ENCODE peak calls at places on chromosomes 16 and 17, in eight cellular contexts. One of them, this sample, is unnamed.

GRCh38 chr16:66406534-66407368 is 20.3 kb upstream of the BEAN1 start:
- DNase-seq in CD8-positive, alpha-beta memory T cell: peak; percentile 74
- DNase-seq in heart left ventricle: peak; percentile 89
- DNase-seq in effector memory CD4-positive, alpha-beta T cell: peak; percentile 74
- DNase-seq in aorta: peak; percentile 89
- DNase-seq in naive thymus-derived CD4-positive, alpha-beta T cell: peak; percentile 73
- DNase-seq in transverse colon: peak; percentile 87
- DNase-seq in PC-9: peak; percentile 64
- DNase-seq in this sample: no peak

GRCh38 chr17:17141279-17141678 is 64.9 kb downstream of the PLD6 start:
- DNase-seq in CD8-positive, alpha-beta memory T cell: no peak
- DNase-seq in heart left ventricle: no peak
- DNase-seq in effector memory CD4-positive, alpha-beta T cell: no peak
- DNase-seq in aorta: no peak
- DNase-seq in naive thymus-derived CD4-positive, alpha-beta T cell: no peak
- DNase-seq in transverse colon: no peak
- DNase-seq in PC-9: no peak
- DNase-seq in this sample: no peak

GRCh38 chr17:253091-253846 is 71.8 kb upstream of the DOC2B start:
- DNase-seq in CD8-positive, alpha-beta memory T cell: no peak
- DNase-seq in heart left ventricle: peak; percentile 14
- DNase-seq in effector memory CD4-positive, alpha-beta T cell: no peak
- DNase-seq in aorta: no peak
- DNase-seq in naive thymus-derived CD4-positive, alpha-beta T cell: no peak
- DNase-seq in transverse colon: peak; percentile 3
- DNase-seq in PC-9: no peak
- DNase-seq in this sample: no peak

GRCh38 chr17:74814453-74814852 is 38.3 kb upstream of the NAT9 start:
- DNase-seq in CD8-positive, alpha-beta memory T cell: no peak
- DNase-seq in heart left ventricle: no peak
- DNase-seq in effector memory CD4-positive, alpha-beta T cell: no peak
- DNase-seq in aorta: no peak
- DNase-seq in naive thymus-derived CD4-positive, alpha-beta T cell: no peak
- DNase-seq in transverse colon: no peak
- DNase-seq in PC-9: no peak
- DNase-seq in this sample: no peak

GRCh38 chr17:65198653-65199382 is 61.6 kb downstream of the RGS9 start:
- DNase-seq in CD8-positive, alpha-beta memory T cell: peak; percentile 65
- DNase-seq in heart left ventricle: no peak
- DNase-seq in effector memory CD4-positive, alpha-beta T cell: no peak
- DNase-seq in aorta: no peak
- DNase-seq in naive thymus-derived CD4-positive, alpha-beta T cell: peak; percentile 38
- DNase-seq in transverse colon: no peak
- DNase-seq in PC-9: peak; percentile 47
- DNase-seq in this sample: no peak

GRCh38 chr17:27419156-27419555 is 37.1 kb upstream of the KSR1 start:
- DNase-seq in CD8-positive, alpha-beta memory T cell: no peak
- DNase-seq in heart left ventricle: no peak
- DNase-seq in effector memory CD4-positive, alpha-beta T cell: no peak
- DNase-seq in aorta: no peak
- DNase-seq in naive thymus-derived CD4-positive, alpha-beta T cell: no peak
- DNase-seq in transverse colon: no peak
- DNase-seq in PC-9: no peak
- DNase-seq in this sample: no peak

GRCh38 chr17:75288784-75289121 is 480 bp downstream of the SLC25A19 start:
- DNase-seq in CD8-positive, alpha-beta memory T cell: no peak
- DNase-seq in heart left ventricle: peak; percentile 54
- DNase-seq in effector memory CD4-positive, alpha-beta T cell: peak; percentile 16
- DNase-seq in aorta: peak; percentile 68
- DNase-seq in naive thymus-derived CD4-positive, alpha-beta T cell: no peak
- DNase-seq in transverse colon: peak; percentile 67
- DNase-seq in PC-9: peak; percentile 57
- DNase-seq in this sample: no peak

GRCh38 chr16:64469906-64470702 is 651.8 kb downstream of the CDH11 start:
- DNase-seq in CD8-positive, alpha-beta memory T cell: no peak
- DNase-seq in heart left ventricle: peak; percentile 39
- DNase-seq in effector memory CD4-positive, alpha-beta T cell: no peak
- DNase-seq in aorta: no peak
- DNase-seq in naive thymus-derived CD4-positive, alpha-beta T cell: no peak
- DNase-seq in transverse colon: no peak
- DNase-seq in PC-9: no peak
- DNase-seq in this sample: no peak

GRCh38 chr17:35889818-35890773 is 9.9 kb upstream of the CCL5 start:
- DNase-seq in CD8-positive, alpha-beta memory T cell: peak; percentile 36
- DNase-seq in heart left ventricle: peak; percentile 39
- DNase-seq in effector memory CD4-positive, alpha-beta T cell: no peak
- DNase-seq in aorta: peak; percentile 50
- DNase-seq in naive thymus-derived CD4-positive, alpha-beta T cell: no peak
- DNase-seq in transverse colon: no peak
- DNase-seq in PC-9: no peak
- DNase-seq in this sample: no peak

GRCh38 chr17:33504571-33504970 is 211.5 kb upstream of the ASIC2 start:
- DNase-seq in CD8-positive, alpha-beta memory T cell: no peak
- DNase-seq in heart left ventricle: no peak
- DNase-seq in effector memory CD4-positive, alpha-beta T cell: no peak
- DNase-seq in aorta: no peak
- DNase-seq in naive thymus-derived CD4-positive, alpha-beta T cell: no peak
- DNase-seq in transverse colon: no peak
- DNase-seq in PC-9: no peak
- DNase-seq in this sample: no peak

GRCh38 chr17:49748791-49749190 is 15.1 kb downstream of the FAM117A start:
- DNase-seq in CD8-positive, alpha-beta memory T cell: peak; percentile 80
- DNase-seq in heart left ventricle: no peak
- DNase-seq in effector memory CD4-positive, alpha-beta T cell: peak; percentile 57
- DNase-seq in aorta: no peak
- DNase-seq in naive thymus-derived CD4-positive, alpha-beta T cell: peak; percentile 61
- DNase-seq in transverse colon: peak; percentile 61
- DNase-seq in PC-9: no peak
- DNase-seq in this sample: no peak

GRCh38 chr16:67260426-67261063 is 11.8 kb downstream of the SLC9A5 start:
- DNase-seq in CD8-positive, alpha-beta memory T cell: peak; percentile 14
- DNase-seq in heart left ventricle: peak; percentile 39
- DNase-seq in effector memory CD4-positive, alpha-beta T cell: no peak
- DNase-seq in aorta: no peak
- DNase-seq in naive thymus-derived CD4-positive, alpha-beta T cell: no peak
- DNase-seq in transverse colon: no peak
- DNase-seq in PC-9: peak; percentile 53
- DNase-seq in this sample: no peak

GRCh38 chr16:22008215-22009142 is 568 bp downstream of the MOSMO start:
- DNase-seq in CD8-positive, alpha-beta memory T cell: no peak
- DNase-seq in heart left ventricle: no peak
- DNase-seq in effector memory CD4-positive, alpha-beta T cell: no peak
- DNase-seq in aorta: no peak
- DNase-seq in naive thymus-derived CD4-positive, alpha-beta T cell: no peak
- DNase-seq in transverse colon: peak; percentile 24
- DNase-seq in PC-9: no peak
- DNase-seq in this sample: no peak

GRCh38 chr17:44877121-44877520 is 22.1 kb downstream of the EFTUD2 start:
- DNase-seq in CD8-positive, alpha-beta memory T cell: no peak
- DNase-seq in heart left ventricle: no peak
- DNase-seq in effector memory CD4-positive, alpha-beta T cell: no peak
- DNase-seq in aorta: no peak
- DNase-seq in naive thymus-derived CD4-positive, alpha-beta T cell: no peak
- DNase-seq in transverse colon: no peak
- DNase-seq in PC-9: no peak
- DNase-seq in this sample: no peak

GRCh38 chr16:66620419-66620775 is 15.9 kb downstream of the CMTM3 start:
- DNase-seq in CD8-positive, alpha-beta memory T cell: no peak
- DNase-seq in heart left ventricle: no peak
- DNase-seq in effector memory CD4-positive, alpha-beta T cell: no peak
- DNase-seq in aorta: no peak
- DNase-seq in naive thymus-derived CD4-positive, alpha-beta T cell: no peak
- DNase-seq in transverse colon: no peak
- DNase-seq in PC-9: no peak
- DNase-seq in this sample: no peak

DNA sequence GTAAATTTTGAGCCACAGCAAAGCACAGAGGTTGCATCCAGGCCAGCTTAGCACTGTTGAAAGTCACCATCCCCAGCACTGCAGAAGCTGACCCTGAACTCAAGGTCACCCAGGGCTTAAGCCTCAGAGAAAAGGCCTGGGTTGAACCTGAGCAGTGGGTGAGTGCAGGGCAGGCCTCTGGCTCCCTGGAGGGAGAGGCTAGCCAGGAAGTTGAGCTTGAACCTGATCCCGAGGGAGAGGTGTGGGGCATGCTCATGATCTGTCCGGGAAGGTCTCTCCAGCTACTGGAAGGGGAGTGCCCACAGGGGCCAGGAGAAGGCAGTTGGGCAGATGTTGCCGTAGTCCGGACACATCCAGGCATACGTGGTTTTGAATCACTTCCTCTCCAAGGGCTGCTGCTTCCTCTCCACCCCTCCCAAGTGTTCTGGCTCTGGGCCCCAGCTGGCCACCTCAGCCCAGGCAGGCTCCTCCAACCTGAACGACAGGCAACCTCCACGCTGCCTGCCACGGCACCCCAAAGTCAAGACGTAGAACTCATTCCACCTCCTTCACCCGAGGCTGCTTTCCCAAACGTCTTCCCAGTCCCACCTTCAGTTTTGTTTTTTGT is 18.4 kb downstream of the CARHSP1 start:
- DNase-seq in CD8-positive, alpha-beta memory T cell: no peak
- DNase-seq in heart left ventricle: peak; percentile 67
- DNase-seq in effector memory CD4-positive, alpha-beta T cell: no peak
- DNase-seq in aorta: peak; percentile 76
- DNase-seq in naive thymus-derived CD4-positive, alpha-beta T cell: no peak
- DNase-seq in transverse colon: no peak
- DNase-seq in PC-9: no peak
- DNase-seq in this sample: no peak
- H3K4me1 ChIP-seq in CD8-positive, alpha-beta memory T cell: no peaks in the 10 kb centered on the region
- H3K4me1 ChIP-seq in heart left ventricle: no peaks in the 10 kb centered on the region
- H3K4me1 ChIP-seq in effector memory CD4-positive, alpha-beta T cell: no peaks in the 10 kb centered on the region
- H3K4me1 ChIP-seq in aorta: no peaks in the 10 kb centered on the region
- H3K4me1 ChIP-seq in naive thymus-derived CD4-positive, alpha-beta T cell: no peaks in the 10 kb centered on the region
- H3K4me1 ChIP-seq in transverse colon: no peaks in the 10 kb centered on the region
- H3K4me1 ChIP-seq in PC-9: no peaks in the 10 kb centered on the region
- H3K4me1 ChIP-seq in this sample: no peaks in the 10 kb centered on the region

GRCh38 chr17:66414528-66415175 is 112.2 kb downstream of the PRKCA start:
- DNase-seq in CD8-positive, alpha-beta memory T cell: no peak
- DNase-seq in heart left ventricle: no peak
- DNase-seq in effector memory CD4-positive, alpha-beta T cell: no peak
- DNase-seq in aorta: no peak
- DNase-seq in naive thymus-derived CD4-positive, alpha-beta T cell: no peak
- DNase-seq in transverse colon: no peak
- DNase-seq in PC-9: no peak
- DNase-seq in this sample: no peak
- H3K4me1 ChIP-seq in CD8-positive, alpha-beta memory T cell: peaks cover 41% of the 10 kb centered on the region
- H3K4me1 ChIP-seq in heart left ventricle: no peaks in the 10 kb centered on the region
- H3K4me1 ChIP-seq in effector memory CD4-positive, alpha-beta T cell: no peaks in the 10 kb centered on the region
- H3K4me1 ChIP-seq in aorta: no peaks in the 10 kb centered on the region
- H3K4me1 ChIP-seq in naive thymus-derived CD4-positive, alpha-beta T cell: peaks cover 54% of the 10 kb centered on the region
- H3K4me1 ChIP-seq in transverse colon: peaks cover 34% of the 10 kb centered on the region
- H3K4me1 ChIP-seq in PC-9: no peaks in the 10 kb centered on the region
- H3K4me1 ChIP-seq in this sample: no peaks in the 10 kb centered on the region

GRCh38 chr16:46427340-46428107 is 193.7 kb downstream of the SHCBP1 start:
- DNase-seq in CD8-positive, alpha-beta memory T cell: no peak
- DNase-seq in heart left ventricle: no peak
- DNase-seq in effector memory CD4-positive, alpha-beta T cell: no peak
- DNase-seq in aorta: peak; percentile 14
- DNase-seq in naive thymus-derived CD4-positive, alpha-beta T cell: no peak
- DNase-seq in transverse colon: no peak
- DNase-seq in PC-9: no peak
- DNase-seq in this sample: no peak
- H3K4me1 ChIP-seq in CD8-positive, alpha-beta memory T cell: no peaks in the 10 kb centered on the region
- H3K4me1 ChIP-seq in heart left ventricle: no peaks in the 10 kb centered on the region
- H3K4me1 ChIP-seq in effector memory CD4-positive, alpha-beta T cell: no peaks in the 10 kb centered on the region
- H3K4me1 ChIP-seq in aorta: no peaks in the 10 kb centered on the region
- H3K4me1 ChIP-seq in naive thymus-derived CD4-positive, alpha-beta T cell: no peaks in the 10 kb centered on the region
- H3K4me1 ChIP-seq in transverse colon: no peaks in the 10 kb centered on the region
- H3K4me1 ChIP-seq in PC-9: no peaks in the 10 kb centered on the region
- H3K4me1 ChIP-seq in this sample: no peaks in the 10 kb centered on the region

DNA sequence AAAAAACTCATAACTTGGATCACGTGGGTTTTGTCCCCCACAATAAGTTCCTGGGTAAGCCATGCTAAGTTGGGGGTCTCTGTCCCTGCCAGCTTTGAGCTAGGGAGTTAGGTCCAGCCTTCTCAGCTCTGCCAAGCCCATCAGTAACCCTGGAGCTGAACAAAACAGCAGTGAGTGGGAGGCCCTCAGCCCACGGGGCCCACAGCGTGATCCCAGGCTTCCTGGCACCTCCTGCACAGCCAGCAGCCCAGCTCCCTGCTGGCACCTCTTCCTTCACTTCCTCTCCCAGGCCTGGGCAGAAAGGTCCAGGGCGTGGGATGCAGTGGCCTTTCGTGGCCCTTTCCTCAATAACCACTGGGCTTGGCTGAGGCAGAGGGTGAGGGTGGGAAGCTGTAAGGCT is 35.6 kb upstream of the CDC42EP4 start:
- DNase-seq in CD8-positive, alpha-beta memory T cell: no peak
- DNase-seq in heart left ventricle: no peak
- DNase-seq in effector memory CD4-positive, alpha-beta T cell: no peak
- DNase-seq in aorta: peak; percentile 67
- DNase-seq in naive thymus-derived CD4-positive, alpha-beta T cell: no peak
- DNase-seq in transverse colon: no peak
- DNase-seq in PC-9: no peak
- DNase-seq in this sample: no peak
- H3K4me1 ChIP-seq in CD8-positive, alpha-beta memory T cell: no peaks in the 10 kb centered on the region
- H3K4me1 ChIP-seq in heart left ventricle: no peaks in the 10 kb centered on the region
- H3K4me1 ChIP-seq in effector memory CD4-positive, alpha-beta T cell: no peaks in the 10 kb centered on the region
- H3K4me1 ChIP-seq in aorta: no peaks in the 10 kb centered on the region
- H3K4me1 ChIP-seq in naive thymus-derived CD4-positive, alpha-beta T cell: no peaks in the 10 kb centered on the region
- H3K4me1 ChIP-seq in transverse colon: peaks cover 12% of the 10 kb centered on the region
- H3K4me1 ChIP-seq in PC-9: peaks cover 23% of the 10 kb centered on the region
- H3K4me1 ChIP-seq in this sample: peaks cover 7% of the 10 kb centered on the region

DNA sequence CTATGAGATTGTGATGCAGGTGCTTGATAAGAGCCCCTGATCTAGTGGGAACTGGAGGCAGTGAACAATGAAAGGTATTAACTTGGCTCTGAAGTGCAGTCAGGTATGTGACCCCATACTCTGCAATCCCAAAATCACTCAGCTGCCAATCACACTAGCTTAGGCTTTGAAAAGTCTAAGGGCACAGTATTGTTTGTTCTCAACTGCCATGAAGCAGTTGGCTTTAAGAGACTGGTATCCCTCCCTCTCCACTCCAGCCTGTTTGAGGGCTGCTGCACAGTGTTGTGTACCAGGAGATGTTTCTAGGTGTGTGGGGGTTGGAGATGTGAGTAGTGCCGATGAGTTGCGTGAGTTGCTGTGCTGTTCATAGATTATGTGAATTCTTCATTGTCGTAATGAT is 2.4 kb downstream of the YPEL2 start:
- DNase-seq in CD8-positive, alpha-beta memory T cell: no peak
- DNase-seq in heart left ventricle: no peak
- DNase-seq in effector memory CD4-positive, alpha-beta T cell: no peak
- DNase-seq in aorta: no peak
- DNase-seq in naive thymus-derived CD4-positive, alpha-beta T cell: no peak
- DNase-seq in transverse colon: no peak
- DNase-seq in PC-9: no peak
- DNase-seq in this sample: no peak
- H3K4me1 ChIP-seq in CD8-positive, alpha-beta memory T cell: peaks cover 45% of the 10 kb centered on the region
- H3K4me1 ChIP-seq in heart left ventricle: peaks cover 11% of the 10 kb centered on the region
- H3K4me1 ChIP-seq in effector memory CD4-positive, alpha-beta T cell: peaks cover 31% of the 10 kb centered on the region
- H3K4me1 ChIP-seq in aorta: peaks cover 14% of the 10 kb centered on the region
- H3K4me1 ChIP-seq in naive thymus-derived CD4-positive, alpha-beta T cell: peaks cover 39% of the 10 kb centered on the region
- H3K4me1 ChIP-seq in transverse colon: peaks cover 31% of the 10 kb centered on the region
- H3K4me1 ChIP-seq in PC-9: peaks cover 32% of the 10 kb centered on the region
- H3K4me1 ChIP-seq in this sample: peaks cover 4% of the 10 kb centered on the region